ENCODE peak calls at places on chromosome 19, in seven cellular contexts. L is activated CD4-positive, CD25-positive, alpha-beta regulatory T cell treated with anti-CD3 and anti-CD28 coated beads, Interleukin-2, amount 50 U/mL, for 16 hours; Y is stimulated activated CD8-positive, alpha-beta memory T cell treated with anti-CD3 and anti-CD28 coated beads, Interleukin-4, amount 100 ng/mL, for 1 hour; R is cardiac fibroblast; Z is DMS 273 treated with DMSO at 0.1 percent for 48 hours; D is NCI-H1105; K is MCF 10A. F is an unnamed sample.
A peak's percentile ranks its signal among the peaks of the same experiment; 100 is the strongest.

GRCh38 chr19:16051254-16052025 is 24.9 kb upstream of the TPM4 start:
- DNase-seq in K (peak; percentile 34), D (no peak), Y (no peak), R (peak; percentile 42), Z (no peak), L (no peak), F (no peak)

GRCh38 chr19:13864513-13865242 is 12.3 kb upstream of the NANOS3 start:
- DNase-seq in D (no peak), K (no peak), L (no peak), Y (no peak), Z (no peak), R (no peak), F (no peak)

GRCh38 chr19:34172661-34173144 is 399 bp downstream of the LSM14A start:
- DNase-seq in Y (peak; percentile 3), Z (no peak), K (no peak), R (peak; percentile 44), L (no peak), D (no peak), F (no peak)

GRCh38 chr19:11451327-11451941 is 16.0 kb downstream of the PRKCSH start:
- DNase-seq in Z (no peak), K (no peak), L (no peak), D (no peak), R (no peak), Y (no peak), F (no peak)

GRCh38 chr19:52297601-52298358 is 811 bp downstream of the ZNF480 start:
- DNase-seq in L (no peak), D (no peak), Y (no peak), R (no peak), Z (no peak), K (no peak), F (no peak)

GRCh38 chr19:53002479-53002878 is 11.2 kb upstream of the ERVV-1 start:
- DNase-seq in Z (no peak), D (no peak), Y (no peak), L (no peak), K (no peak), R (no peak), F (no peak)

GRCh38 chr19:53541971-53542370 is 4.0 kb downstream of the ZNF331 start:
- DNase-seq in D (no peak), K (no peak), R (no peak), L (no peak), Z (no peak), Y (no peak), F (no peak)

GRCh38 chr19:3146677-3147100 is 10.9 kb downstream of the GNA15 start:
- DNase-seq in D (no peak), L (peak; percentile 53), K (peak; percentile 28), Z (no peak), R (no peak), Y (peak; percentile 54), F (no peak)

GRCh38 chr19:37932985-37933953 is 26.3 kb downstream of the SIPA1L3 start:
- DNase-seq in L (no peak), K (peak; percentile 77), D (no peak), Y (no peak), Z (no peak), R (peak; percentile 34), F (no peak)

GRCh38 chr19:38020331-38020730 is 113.3 kb downstream of the SIPA1L3 start:
- DNase-seq in D (no peak), Y (no peak), Z (no peak), R (no peak), K (no peak), L (no peak), F (no peak)

GRCh38 chr19:52221031-52221430 is 31.2 kb downstream of the PPP2R1A start:
- DNase-seq in Y (no peak), D (no peak), Z (no peak), K (no peak), L (no peak), R (no peak), F (no peak)

GRCh38 chr19:2249010-2249866 is at the start of gene AMH:
- DNase-seq in K (no peak), Y (no peak), Z (no peak), L (no peak), D (no peak), R (no peak), F (no peak)

GRCh38 chr19:12137541-12137940 is 2.6 kb downstream of the ZNF20 start:
- DNase-seq in K (no peak), D (no peak), L (no peak), R (no peak), Z (no peak), Y (no peak), F (no peak)

GRCh38 chr19:18274303-18274775 is at the start of gene IQCN:
- DNase-seq in L (no peak), Y (no peak), K (peak; percentile 81), R (peak; percentile 68), D (no peak), Z (no peak), F (no peak)

GRCh38 chr19:2627855-2628254 is 74.6 kb downstream of the GNG7 start:
- DNase-seq in L (no peak), K (no peak), R (no peak), Y (no peak), Z (no peak), D (no peak), F (no peak)

GRCh38 chr19:56838930-56839664 is 1.4 kb downstream of the PEG3 start:
- DNase-seq in R (peak; percentile 96), Z (peak; percentile 99), L (no peak), D (no peak), K (no peak), Y (no peak), F (no peak)

GRCh38 chr19:53903055-53903680 is 5.9 kb upstream of the CACNG7 start:
- DNase-seq in K (peak; percentile 69), L (no peak), R (peak; percentile 48), Y (no peak), D (no peak), Z (no peak), F (no peak)

GRCh38 chr19:35882074-35882832 is 13.9 kb downstream of the APLP1 start:
- DNase-seq in K (peak; percentile 81), L (no peak), R (peak; percentile 87), Z (peak; percentile 71), D (peak; percentile 14), Y (no peak), F (peak; percentile 27)

GRCh38 chr19:28968721-28969120 is 244.2 kb downstream of the UQCRFS1 start:
- DNase-seq in Z (no peak), R (no peak), D (no peak), K (no peak), Y (no peak), L (no peak), F (no peak)

GRCh38 chr19:54310543-54310942 is 2.4 kb downstream of the LILRA5 start:
- DNase-seq in D (no peak), Y (no peak), R (no peak), L (no peak), Z (no peak), K (no peak), F (no peak)

GRCh38 chr19:18854982-18855381 is 23.2 kb downstream of the UPF1 start:
- DNase-seq in K (no peak), R (no peak), D (no peak), Y (no peak), L (no peak), Z (no peak), F (no peak)

GRCh38 chr19:58563034-58563573 is 4.7 kb upstream of the UBE2M start:
- DNase-seq in D (no peak), Z (no peak), Y (no peak), R (peak; percentile 19), L (no peak), K (no peak), F (no peak)

GRCh38 chr19:5804516-5805464 is at the start of gene NRTN:
- DNase-seq in R (no peak), L (no peak), Y (no peak), Z (no peak), D (peak; percentile 47), K (peak; percentile 47), F (no peak)

GRCh38 chr19:18278521-18279265 is 2.7 kb downstream of the JUND start:
- DNase-seq in K (no peak), Y (no peak), D (no peak), R (peak; percentile 51), L (no peak), Z (no peak), F (no peak)

GRCh38 chr19:8302357-8302691 is 5.8 kb downstream of the CD320 start:
- DNase-seq in K (no peak), R (no peak), Z (peak; percentile 23), L (no peak), D (no peak), Y (no peak), F (no peak)

GRCh38 chr19:45253396-45254027 is 2.4 kb downstream of the MARK4 start:
- DNase-seq in L (no peak), Y (no peak), K (no peak), Z (no peak), R (peak; percentile 30), D (no peak), F (no peak)

GRCh38 chr19:52648336-52648990 is 10.3 kb upstream of the ZNF83 start:
- DNase-seq in Y (no peak), D (no peak), K (no peak), Z (no peak), L (no peak), R (peak; percentile 55), F (no peak)

GRCh38 chr19:55405638-55406037 is 1.9 kb downstream of the UBE2S start:
- DNase-seq in Y (no peak), L (no peak), Z (no peak), D (no peak), R (no peak), K (no peak), F (no peak)

GRCh38 chr19:14343286-14343685 is 38.0 kb upstream of the ADGRE5 start:
- DNase-seq in L (no peak), R (no peak), Y (no peak), D (no peak), K (no peak), Z (no peak), F (no peak)

GRCh38 chr19:49581007-49581508 is at the start of gene PRRG2:
- DNase-seq in L (no peak), D (no peak), R (no peak), Z (no peak), Y (no peak), K (peak; percentile 52), F (no peak)

GRCh38 chr19:11496391-11497163 is 9.1 kb downstream of the ZNF653 start:
- DNase-seq in D (no peak), Z (peak; percentile 48), Y (peak; percentile 29), L (peak; percentile 40), K (peak; percentile 93), R (peak; percentile 85), F (no peak)

GRCh38 chr19:20077791-20078463 is at the start of gene ZNF90:
- DNase-seq in R (peak; percentile 85), Y (peak; percentile 65), D (peak; percentile 98), Z (no peak), K (no peak), L (peak; percentile 74), F (peak; percentile 83)